ENCODE peak calls at places on chromosomes 12 and 14, in eight cellular contexts. One of them, this sample, is unnamed.

GRCh38 chr12:69028941-69029729 is 96.2 kb upstream of the CPM start:
- DNase-seq in astrocyte of the cerebellum: no peak
- DNase-seq in cardiac muscle cell: peak
- DNase-seq in astrocyte of the spinal cord: no peak
- DNase-seq in fibroblast of mammary gland: peak
- DNase-seq in aorta: no peak
- DNase-seq in MM.1S: no peak
- DNase-seq in CD8-positive, alpha-beta T cell: no peak
- DNase-seq in this sample: no peak

GRCh38 chr14:39140170-39140569 is 26.0 kb downstream of the GEMIN2 start:
- DNase-seq in cardiac muscle cell: no peak
- DNase-seq in CD8-positive, alpha-beta T cell: no peak
- DNase-seq in astrocyte of the spinal cord: no peak
- DNase-seq in MM.1S: no peak
- DNase-seq in astrocyte of the cerebellum: no peak
- DNase-seq in aorta: no peak
- DNase-seq in fibroblast of mammary gland: no peak
- DNase-seq in this sample: no peak

GRCh38 chr14:83826838-83827237 is 1703.1 kb upstream of the FLRT2 start:
- DNase-seq in astrocyte of the cerebellum: no peak
- DNase-seq in aorta: no peak
- DNase-seq in astrocyte of the spinal cord: peak
- DNase-seq in cardiac muscle cell: peak
- DNase-seq in CD8-positive, alpha-beta T cell: no peak
- DNase-seq in MM.1S: no peak
- DNase-seq in fibroblast of mammary gland: peak
- DNase-seq in this sample: no peak

GRCh38 chr14:87133073-87133815 is 859.7 kb downstream of the GALC start:
- DNase-seq in cardiac muscle cell: no peak
- DNase-seq in aorta: no peak
- DNase-seq in astrocyte of the cerebellum: peak
- DNase-seq in CD8-positive, alpha-beta T cell: no peak
- DNase-seq in fibroblast of mammary gland: peak
- DNase-seq in astrocyte of the spinal cord: peak
- DNase-seq in MM.1S: no peak
- DNase-seq in this sample: peak

GRCh38 chr12:52552055-52552454 is 890 bp downstream of the KRT71 start:
- DNase-seq in astrocyte of the spinal cord: no peak
- DNase-seq in cardiac muscle cell: no peak
- DNase-seq in aorta: no peak
- DNase-seq in MM.1S: no peak
- DNase-seq in CD8-positive, alpha-beta T cell: no peak
- DNase-seq in astrocyte of the cerebellum: no peak
- DNase-seq in fibroblast of mammary gland: no peak
- DNase-seq in this sample: no peak

GRCh38 chr12:127416796-127417195 is 850.2 kb upstream of the TMEM132C start:
- DNase-seq in cardiac muscle cell: no peak
- DNase-seq in aorta: no peak
- DNase-seq in astrocyte of the cerebellum: no peak
- DNase-seq in MM.1S: no peak
- DNase-seq in CD8-positive, alpha-beta T cell: no peak
- DNase-seq in fibroblast of mammary gland: peak
- DNase-seq in astrocyte of the spinal cord: peak
- DNase-seq in this sample: no peak

GRCh38 chr12:108146035-108146893 is 17.2 kb downstream of the WSCD2 start:
- DNase-seq in fibroblast of mammary gland: no peak
- DNase-seq in aorta: no peak
- DNase-seq in cardiac muscle cell: no peak
- DNase-seq in MM.1S: no peak
- DNase-seq in astrocyte of the spinal cord: no peak
- DNase-seq in astrocyte of the cerebellum: no peak
- DNase-seq in CD8-positive, alpha-beta T cell: no peak
- DNase-seq in this sample: no peak

GRCh38 chr12:49636979-49637378 is 13.6 kb downstream of the PRPF40B start:
- DNase-seq in cardiac muscle cell: peak
- DNase-seq in astrocyte of the cerebellum: peak
- DNase-seq in astrocyte of the spinal cord: peak
- DNase-seq in fibroblast of mammary gland: peak
- DNase-seq in MM.1S: peak
- DNase-seq in aorta: no peak
- DNase-seq in CD8-positive, alpha-beta T cell: no peak
- DNase-seq in this sample: no peak

GRCh38 chr12:5969156-5969973 is 24.3 kb upstream of the ANO2 start:
- DNase-seq in cardiac muscle cell: no peak
- DNase-seq in fibroblast of mammary gland: no peak
- DNase-seq in CD8-positive, alpha-beta T cell: no peak
- DNase-seq in MM.1S: no peak
- DNase-seq in astrocyte of the cerebellum: no peak
- DNase-seq in aorta: no peak
- DNase-seq in astrocyte of the spinal cord: no peak
- DNase-seq in this sample: no peak

GRCh38 chr12:34400986-34401658 is 378.8 kb downstream of the ALG10 start:
- DNase-seq in MM.1S: no peak
- DNase-seq in fibroblast of mammary gland: no peak
- DNase-seq in cardiac muscle cell: no peak
- DNase-seq in astrocyte of the cerebellum: no peak
- DNase-seq in aorta: peak
- DNase-seq in astrocyte of the spinal cord: no peak
- DNase-seq in CD8-positive, alpha-beta T cell: no peak
- DNase-seq in this sample: no peak

GRCh38 chr14:105865904-105866840 is 339.8 kb downstream of the TMEM121 start:
- DNase-seq in astrocyte of the cerebellum: no peak
- DNase-seq in CD8-positive, alpha-beta T cell: no peak
- DNase-seq in MM.1S: no peak
- DNase-seq in aorta: peak
- DNase-seq in fibroblast of mammary gland: no peak
- DNase-seq in cardiac muscle cell: no peak
- DNase-seq in astrocyte of the spinal cord: no peak
- DNase-seq in this sample: no peak

GRCh38 chr12:66823857-66824570 is 145.1 kb upstream of the GRIP1 start:
- DNase-seq in fibroblast of mammary gland: no peak
- DNase-seq in astrocyte of the spinal cord: no peak
- DNase-seq in astrocyte of the cerebellum: no peak
- DNase-seq in CD8-positive, alpha-beta T cell: no peak
- DNase-seq in cardiac muscle cell: no peak
- DNase-seq in MM.1S: no peak
- DNase-seq in aorta: no peak
- DNase-seq in this sample: peak

GRCh38 chr14:75278422-75279152 is at the start of gene FOS:
- DNase-seq in fibroblast of mammary gland: peak
- DNase-seq in MM.1S: peak
- DNase-seq in astrocyte of the spinal cord: peak
- DNase-seq in cardiac muscle cell: peak
- DNase-seq in astrocyte of the cerebellum: peak
- DNase-seq in aorta: peak
- DNase-seq in CD8-positive, alpha-beta T cell: peak
- DNase-seq in this sample: peak

GRCh38 chr14:50347521-50347920 is 35.4 kb downstream of the DMAC2L start:
- DNase-seq in cardiac muscle cell: peak
- DNase-seq in MM.1S: no peak
- DNase-seq in CD8-positive, alpha-beta T cell: no peak
- DNase-seq in astrocyte of the spinal cord: peak
- DNase-seq in fibroblast of mammary gland: peak
- DNase-seq in astrocyte of the cerebellum: no peak
- DNase-seq in aorta: no peak
- DNase-seq in this sample: no peak

GRCh38 chr12:66111605-66112004 is 18.9 kb downstream of the LLPH start:
- DNase-seq in aorta: no peak
- DNase-seq in astrocyte of the cerebellum: no peak
- DNase-seq in astrocyte of the spinal cord: no peak
- DNase-seq in cardiac muscle cell: peak
- DNase-seq in CD8-positive, alpha-beta T cell: no peak
- DNase-seq in MM.1S: no peak
- DNase-seq in fibroblast of mammary gland: peak
- DNase-seq in this sample: no peak

GRCh38 chr12:94555687-94556086 is 94.7 kb downstream of the TMCC3 start:
- DNase-seq in astrocyte of the cerebellum: no peak
- DNase-seq in MM.1S: no peak
- DNase-seq in cardiac muscle cell: no peak
- DNase-seq in fibroblast of mammary gland: no peak
- DNase-seq in astrocyte of the spinal cord: no peak
- DNase-seq in CD8-positive, alpha-beta T cell: no peak
- DNase-seq in aorta: no peak
- DNase-seq in this sample: no peak

GRCh38 chr14:69153848-69154208 is 909 bp upstream of the DCAF5 start:
- DNase-seq in fibroblast of mammary gland: peak
- DNase-seq in astrocyte of the cerebellum: no peak
- DNase-seq in CD8-positive, alpha-beta T cell: no peak
- DNase-seq in cardiac muscle cell: peak
- DNase-seq in aorta: no peak
- DNase-seq in MM.1S: no peak
- DNase-seq in astrocyte of the spinal cord: no peak
- DNase-seq in this sample: no peak

GRCh38 chr12:45989857-45990467 is 412 bp downstream of the SCAF11 start:
- DNase-seq in MM.1S: no peak
- DNase-seq in aorta: peak
- DNase-seq in cardiac muscle cell: peak
- DNase-seq in astrocyte of the cerebellum: no peak
- DNase-seq in fibroblast of mammary gland: no peak
- DNase-seq in CD8-positive, alpha-beta T cell: peak
- DNase-seq in astrocyte of the spinal cord: peak
- DNase-seq in this sample: no peak

GRCh38 chr14:33954016-33954598 is 3.2 kb upstream of the EGLN3 start:
- DNase-seq in astrocyte of the cerebellum: no peak
- DNase-seq in astrocyte of the spinal cord: no peak
- DNase-seq in CD8-positive, alpha-beta T cell: no peak
- DNase-seq in aorta: no peak
- DNase-seq in cardiac muscle cell: no peak
- DNase-seq in MM.1S: no peak
- DNase-seq in fibroblast of mammary gland: no peak
- DNase-seq in this sample: no peak

GRCh38 chr12:24349051-24349780 is 399.7 kb upstream of the SOX5 start:
- DNase-seq in MM.1S: no peak
- DNase-seq in astrocyte of the cerebellum: no peak
- DNase-seq in fibroblast of mammary gland: no peak
- DNase-seq in cardiac muscle cell: no peak
- DNase-seq in aorta: no peak
- DNase-seq in CD8-positive, alpha-beta T cell: no peak
- DNase-seq in astrocyte of the spinal cord: no peak
- DNase-seq in this sample: no peak

GRCh38 chr12:106248849-106249371 is 1.1 kb upstream of the CKAP4 start:
- DNase-seq in aorta: no peak
- DNase-seq in cardiac muscle cell: peak
- DNase-seq in fibroblast of mammary gland: peak
- DNase-seq in astrocyte of the cerebellum: no peak
- DNase-seq in CD8-positive, alpha-beta T cell: no peak
- DNase-seq in astrocyte of the spinal cord: peak
- DNase-seq in MM.1S: peak
- DNase-seq in this sample: no peak

GRCh38 chr12:49626169-49626835 is 2.9 kb downstream of the PRPF40B start:
- DNase-seq in astrocyte of the cerebellum: no peak
- DNase-seq in CD8-positive, alpha-beta T cell: no peak
- DNase-seq in aorta: no peak
- DNase-seq in cardiac muscle cell: no peak
- DNase-seq in fibroblast of mammary gland: peak
- DNase-seq in MM.1S: no peak
- DNase-seq in astrocyte of the spinal cord: no peak
- DNase-seq in this sample: no peak

GRCh38 chr14:104864267-104865068 is 600 bp upstream of the CEP170B start:
- DNase-seq in MM.1S: no peak
- DNase-seq in astrocyte of the cerebellum: no peak
- DNase-seq in astrocyte of the spinal cord: no peak
- DNase-seq in cardiac muscle cell: peak
- DNase-seq in CD8-positive, alpha-beta T cell: no peak
- DNase-seq in aorta: peak
- DNase-seq in fibroblast of mammary gland: no peak
- DNase-seq in this sample: no peak

GRCh38 chr12:104858611-104859010 is 99.5 kb downstream of the SLC41A2 start:
- DNase-seq in astrocyte of the cerebellum: no peak
- DNase-seq in astrocyte of the spinal cord: no peak
- DNase-seq in MM.1S: no peak
- DNase-seq in fibroblast of mammary gland: no peak
- DNase-seq in cardiac muscle cell: no peak
- DNase-seq in aorta: no peak
- DNase-seq in CD8-positive, alpha-beta T cell: no peak
- DNase-seq in this sample: no peak
- H3K4me3 ChIP-seq in astrocyte of the cerebellum: no peak
- H3K4me3 ChIP-seq in astrocyte of the spinal cord: no peak
- H3K4me3 ChIP-seq in MM.1S: no peak
- H3K4me3 ChIP-seq in fibroblast of mammary gland: no peak
- H3K4me3 ChIP-seq in cardiac muscle cell: no peak
- H3K4me3 ChIP-seq in aorta: no peak
- H3K4me3 ChIP-seq in CD8-positive, alpha-beta T cell: no peak
- H3K4me3 ChIP-seq in this sample: no peak

GRCh38 chr14:65412189-65412846 is at the start of gene FUT8:
- DNase-seq in cardiac muscle cell: peak
- DNase-seq in fibroblast of mammary gland: peak
- DNase-seq in astrocyte of the cerebellum: peak
- DNase-seq in aorta: peak
- DNase-seq in astrocyte of the spinal cord: peak
- DNase-seq in MM.1S: peak
- DNase-seq in CD8-positive, alpha-beta T cell: peak
- DNase-seq in this sample: peak

GRCh38 chr14:65412881-65413738 is 580 bp downstream of the FUT8 start:
- DNase-seq in CD8-positive, alpha-beta T cell: no peak
- DNase-seq in cardiac muscle cell: peak
- DNase-seq in astrocyte of the spinal cord: peak
- DNase-seq in fibroblast of mammary gland: peak
- DNase-seq in MM.1S: no peak
- DNase-seq in aorta: peak
- DNase-seq in astrocyte of the cerebellum: peak
- DNase-seq in this sample: no peak

GRCh38 chr14:65408113-65408512 is 4.4 kb upstream of the FUT8 start:
- DNase-seq in astrocyte of the spinal cord: no peak
- DNase-seq in MM.1S: no peak
- DNase-seq in astrocyte of the cerebellum: no peak
- DNase-seq in CD8-positive, alpha-beta T cell: no peak
- DNase-seq in fibroblast of mammary gland: no peak
- DNase-seq in cardiac muscle cell: no peak
- DNase-seq in aorta: no peak
- DNase-seq in this sample: no peak

GRCh38 chr14:65411656-65412188 is 808 bp upstream of the FUT8 start:
- DNase-seq in astrocyte of the spinal cord: peak
- DNase-seq in astrocyte of the cerebellum: peak
- DNase-seq in CD8-positive, alpha-beta T cell: peak
- DNase-seq in MM.1S: peak
- DNase-seq in cardiac muscle cell: peak
- DNase-seq in aorta: peak
- DNase-seq in fibroblast of mammary gland: peak
- DNase-seq in this sample: peak

GRCh38 chr14:65410640-65411039 is 1.9 kb upstream of the FUT8 start:
- DNase-seq in astrocyte of the spinal cord: no peak
- DNase-seq in aorta: no peak
- DNase-seq in cardiac muscle cell: no peak
- DNase-seq in astrocyte of the cerebellum: no peak
- DNase-seq in MM.1S: no peak
- DNase-seq in CD8-positive, alpha-beta T cell: no peak
- DNase-seq in fibroblast of mammary gland: no peak
- DNase-seq in this sample: no peak
- H3K4me3 ChIP-seq in astrocyte of the spinal cord: no peak
- H3K4me3 ChIP-seq in aorta: no peak
- H3K4me3 ChIP-seq in cardiac muscle cell: no peak
- H3K4me3 ChIP-seq in astrocyte of the cerebellum: no peak
- H3K4me3 ChIP-seq in MM.1S: no peak
- H3K4me3 ChIP-seq in CD8-positive, alpha-beta T cell: no peak
- H3K4me3 ChIP-seq in fibroblast of mammary gland: no peak
- H3K4me3 ChIP-seq in this sample: no peak

GRCh38 chr12:3097836-3098235 is 20.7 kb downstream of the TSPAN9 start:
- DNase-seq in MM.1S: no peak
- DNase-seq in CD8-positive, alpha-beta T cell: no peak
- DNase-seq in astrocyte of the spinal cord: no peak
- DNase-seq in cardiac muscle cell: no peak
- DNase-seq in fibroblast of mammary gland: no peak
- DNase-seq in aorta: no peak
- DNase-seq in astrocyte of the cerebellum: no peak
- DNase-seq in this sample: no peak
- H3K4me3 ChIP-seq in MM.1S: no peak
- H3K4me3 ChIP-seq in CD8-positive, alpha-beta T cell: no peak
- H3K4me3 ChIP-seq in astrocyte of the spinal cord: no peak
- H3K4me3 ChIP-seq in cardiac muscle cell: no peak
- H3K4me3 ChIP-seq in fibroblast of mammary gland: no peak
- H3K4me3 ChIP-seq in aorta: no peak
- H3K4me3 ChIP-seq in astrocyte of the cerebellum: no peak
- H3K4me3 ChIP-seq in this sample: peak

GRCh38 chr12:14883663-14884062 is 2.0 kb downstream of the MGP start:
- DNase-seq in fibroblast of mammary gland: peak
- DNase-seq in astrocyte of the cerebellum: no peak
- DNase-seq in astrocyte of the spinal cord: no peak
- DNase-seq in CD8-positive, alpha-beta T cell: no peak
- DNase-seq in MM.1S: no peak
- DNase-seq in cardiac muscle cell: peak
- DNase-seq in aorta: no peak
- DNase-seq in this sample: no peak
- H3K4me3 ChIP-seq in fibroblast of mammary gland: no peak
- H3K4me3 ChIP-seq in astrocyte of the cerebellum: no peak
- H3K4me3 ChIP-seq in astrocyte of the spinal cord: no peak
- H3K4me3 ChIP-seq in CD8-positive, alpha-beta T cell: no peak
- H3K4me3 ChIP-seq in MM.1S: no peak
- H3K4me3 ChIP-seq in cardiac muscle cell: no peak
- H3K4me3 ChIP-seq in aorta: peak
- H3K4me3 ChIP-seq in this sample: no peak

This sample was measured in retinal pigment epithelial cell.